ENCODE peak calls at places on chromosomes 13 and 19, in five cellular contexts. M, B, G, R and E are unnamed samples.

GRCh38 chr13:100721885-100722512 is 47.4 kb upstream of the TMTC4 start:
- DNase-seq in B (peak), M (peak), R (no peak), G (peak), E (no peak)

GRCh38 chr13:26605845-26606244 is 48.4 kb downstream of the WASF3 start:
- DNase-seq in M (no peak), R (no peak), B (no peak), G (no peak), E (no peak)

GRCh38 chr19:38705197-38706019 is 38.9 kb downstream of the CAPN12 start:
- DNase-seq in M (no peak), G (no peak), R (peak), B (no peak), E (no peak)

GRCh38 chr13:100045355-100045754 is 43.5 kb upstream of the PCCA start:
- DNase-seq in M (no peak), R (no peak), B (no peak), G (no peak), E (no peak)

GRCh38 chr13:101714195-101714594 is 261.7 kb downstream of the ITGBL1 start:
- DNase-seq in B (no peak), M (no peak), R (no peak), G (no peak), E (no peak)

GRCh38 chr19:38478273-38478971 is 44.9 kb downstream of the RYR1 start:
- DNase-seq in B (no peak), G (peak), R (no peak), M (peak), E (no peak)

GRCh38 chr19:14516048-14516534 is 2.1 kb downstream of the DNAJB1 start:
- DNase-seq in M (no peak), G (no peak), R (no peak), B (no peak), E (no peak)

GRCh38 chr19:40191836-40192646 is 815 bp downstream of the MAP3K10 start:
- DNase-seq in G (no peak), M (no peak), B (peak), R (peak), E (no peak)

GRCh38 chr13:21149568-21149967 is 26.8 kb downstream of the SKA3 start:
- DNase-seq in B (peak), R (no peak), G (no peak), M (no peak), E (no peak)
- H3K27ac ChIP-seq in B (no peak), R (peak), G (no peak), M (no peak), E (no peak)

GRCh38 chr13:49645451-49645850 is 17.1 kb downstream of the ARL11 start:
- DNase-seq in B (no peak), M (no peak), G (no peak), R (no peak), E (no peak)

GRCh38 chr13:49638416-49639072 is 10.2 kb downstream of the ARL11 start:
- DNase-seq in M (no peak), B (no peak), G (no peak), R (no peak), E (peak)

GRCh38 chr13:49643003-49643651 is 14.8 kb downstream of the ARL11 start:
- DNase-seq in G (no peak), M (no peak), B (no peak), R (no peak), E (no peak)

GRCh38 chr13:49637989-49638388 is 9.7 kb downstream of the ARL11 start:
- DNase-seq in M (no peak), R (no peak), G (no peak), B (no peak), E (no peak)

GRCh38 chr13:49641810-49642291 is 13.5 kb downstream of the ARL11 start:
- DNase-seq in M (no peak), G (peak), R (peak), B (peak), E (peak)
- H3K27ac ChIP-seq in M (no peak), G (no peak), R (peak), B (peak), E (peak)

DNA sequence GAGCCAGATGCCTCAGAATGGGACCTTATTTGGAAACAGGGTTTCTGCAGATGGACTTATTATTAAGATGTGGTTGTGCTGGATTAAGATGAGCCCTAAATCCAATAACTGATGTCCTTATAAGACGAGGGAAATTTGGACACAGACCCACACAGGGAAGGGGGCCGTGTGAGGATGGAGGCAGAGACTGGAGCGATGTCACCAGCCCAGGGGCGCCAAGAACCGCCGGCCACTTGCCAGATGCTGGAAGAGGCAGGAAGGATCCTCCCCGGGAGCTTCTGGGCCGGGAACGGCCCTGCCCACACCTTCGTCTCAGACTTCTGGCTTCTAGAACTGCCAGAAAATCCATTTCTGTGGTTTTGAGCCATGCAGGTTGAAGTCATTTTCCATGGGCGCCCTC is 26.6 kb downstream of the GNG7 start:
- DNase-seq in B (no peak), R (no peak), G (no peak), M (no peak), E (no peak)
- H3K27ac ChIP-seq in B (no peak), R (peak), G (no peak), M (no peak), E (no peak)

GRCh38 chr19:18357442-18358264 is 17.3 kb downstream of the PGPEP1 start:
- DNase-seq in M (no peak), R (no peak), G (no peak), B (no peak), E (no peak)

GRCh38 chr19:18363787-18364186 is 22.2 kb upstream of the GDF15 start:
- DNase-seq in B (no peak), G (no peak), R (no peak), M (no peak), E (no peak)

GRCh38 chr19:18364826-18365528 is 21.0 kb upstream of the GDF15 start:
- DNase-seq in G (peak), M (peak), B (peak), R (peak), E (peak)

GRCh38 chr19:18362934-18363542 is 22.6 kb downstream of the PGPEP1 start:
- DNase-seq in M (no peak), G (no peak), B (no peak), R (no peak), E (no peak)

GRCh38 chr19:18361646-18362045 is 21.2 kb downstream of the PGPEP1 start:
- DNase-seq in G (no peak), M (no peak), R (no peak), B (peak), E (no peak)
- H3K27ac ChIP-seq in G (no peak), M (peak), R (no peak), B (no peak), E (no peak)

GRCh38 chr19:55366790-55367189 is 3.5 kb downstream of the IL11 start:
- DNase-seq in B (no peak), R (no peak), G (no peak), M (no peak), E (no peak)

GRCh38 chr19:55370305-55370988 is at the start of gene IL11:
- DNase-seq in G (peak), R (no peak), B (peak), M (no peak), E (no peak)

GRCh38 chr19:55369651-55370304 is 485 bp downstream of the IL11 start:
- DNase-seq in G (peak), R (no peak), B (peak), M (no peak), E (no peak)

GRCh38 chr19:55368106-55368505 is 2.2 kb downstream of the IL11 start:
- DNase-seq in B (no peak), R (no peak), M (no peak), G (no peak), E (no peak)

GRCh38 chr19:55368701-55369563 is 1.3 kb downstream of the IL11 start:
- DNase-seq in R (no peak), B (peak), M (no peak), G (peak), E (no peak)
- H3K27ac ChIP-seq in R (no peak), B (peak), M (peak), G (no peak), E (no peak)

DNA sequence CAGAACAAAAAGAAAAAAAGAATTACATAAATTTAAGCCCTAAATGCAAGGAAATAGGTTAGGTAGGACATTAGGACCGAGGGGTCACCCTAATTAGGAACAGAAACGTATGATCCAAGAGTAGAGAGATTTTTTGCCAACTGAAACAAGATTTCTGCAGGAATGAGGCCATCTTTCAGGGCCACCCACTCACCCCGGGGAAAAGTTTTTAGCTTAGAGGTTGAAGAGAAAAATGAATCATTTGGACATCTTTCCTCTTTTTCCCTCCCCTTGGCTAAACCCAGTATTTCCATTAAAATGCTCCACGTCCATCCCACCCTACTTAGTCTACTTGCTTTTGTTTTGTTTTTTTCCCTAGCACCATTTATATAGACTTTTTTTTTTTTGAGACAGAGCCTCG is 10.6 kb upstream of the PNMA8A start:
- DNase-seq in B (peak), R (no peak), M (no peak), G (no peak), E (no peak)
- H3K27ac ChIP-seq in B (peak), R (peak), M (no peak), G (no peak), E (no peak)